ENCODE peak calls at places on chromosome 11, in eight cellular contexts. F is spleen, J is GM12878, D is uterus, R is ovary, A is A549, T is IMR-90, N is GM12891. K is an unnamed sample.

GRCh38 chr11:122578168-122578825 is 77.2 kb upstream of the UBASH3B start:
- DNase-seq in R (no peak), T (no peak), D (no peak), A (no peak), J (no peak), N (no peak), F (no peak), K (no peak)

GRCh38 chr11:35682230-35683195 is 19.9 kb downstream of the TRIM44 start:
- DNase-seq in N (no peak), R (no peak), A (no peak), F (no peak), J (no peak), D (no peak), T (no peak), K (no peak)

GRCh38 chr11:15532432-15532831 is 417.7 kb downstream of the INSC start:
- DNase-seq in N (no peak), R (no peak), D (no peak), A (no peak), J (no peak), T (no peak), F (no peak), K (no peak)

GRCh38 chr11:12287009-12287373 is 90.4 kb upstream of the PARVA start:
- DNase-seq in D (peak), R (no peak), A (peak), F (no peak), N (no peak), T (peak), J (no peak), K (peak)

GRCh38 chr11:124402326-124402922 is 3.6 kb upstream of the OR8B3 start:
- DNase-seq in J (no peak), R (no peak), N (peak), D (no peak), F (no peak), T (peak), A (peak), K (peak)

GRCh38 chr11:117328414-117329010 is 858 bp downstream of the CEP164 start:
- DNase-seq in A (no peak), R (no peak), N (no peak), D (peak), F (peak), J (no peak), T (peak), K (no peak)

GRCh38 chr11:111393096-111393495 is 14.0 kb upstream of the POU2AF1 start:
- DNase-seq in D (no peak), A (no peak), F (no peak), J (no peak), R (no peak), N (no peak), T (no peak), K (no peak)

GRCh38 chr11:71244116-71244815 is 8.1 kb downstream of the SHANK2 start:
- DNase-seq in N (no peak), J (no peak), A (no peak), D (no peak), F (peak), T (peak), R (no peak), K (no peak)

GRCh38 chr11:36048496-36049247 is 104.8 kb downstream of the LDLRAD3 start:
- DNase-seq in N (no peak), D (no peak), J (no peak), R (no peak), T (peak), A (no peak), F (no peak), K (no peak)

GRCh38 chr11:126495281-126495680 is 139.8 kb downstream of the ST3GAL4 start:
- DNase-seq in F (no peak), A (no peak), T (no peak), R (no peak), D (no peak), N (no peak), J (no peak), K (no peak)

GRCh38 chr11:17014321-17014773 is at the start of gene PLEKHA7:
- DNase-seq in T (no peak), F (peak), J (no peak), A (peak), D (no peak), N (peak), R (no peak), K (no peak)
- TF ChIP-seq POLR2A in T (no peak), F (no peak), J (no peak), A (no peak), D (no peak), N (no peak), R (no peak), K (no peak)

GRCh38 chr11:66958232-66958955 is at the start of gene PC:
- DNase-seq in F (peak), A (peak), T (peak), J (peak), N (peak), D (peak), R (peak), K (peak)
- TF ChIP-seq POLR2A in F (peak), A (peak), T (peak), J (peak), N (no peak), D (peak), R (peak), K (peak)

GRCh38 chr11:133956650-133957633 is at the start of gene IGSF9B:
- DNase-seq in F (peak), J (peak), A (peak), D (peak), N (peak), T (peak), R (peak), K (peak)
- TF ChIP-seq POLR2A in F (no peak), J (no peak), A (no peak), D (peak), N (no peak), T (no peak), R (no peak), K (peak)

DNA sequence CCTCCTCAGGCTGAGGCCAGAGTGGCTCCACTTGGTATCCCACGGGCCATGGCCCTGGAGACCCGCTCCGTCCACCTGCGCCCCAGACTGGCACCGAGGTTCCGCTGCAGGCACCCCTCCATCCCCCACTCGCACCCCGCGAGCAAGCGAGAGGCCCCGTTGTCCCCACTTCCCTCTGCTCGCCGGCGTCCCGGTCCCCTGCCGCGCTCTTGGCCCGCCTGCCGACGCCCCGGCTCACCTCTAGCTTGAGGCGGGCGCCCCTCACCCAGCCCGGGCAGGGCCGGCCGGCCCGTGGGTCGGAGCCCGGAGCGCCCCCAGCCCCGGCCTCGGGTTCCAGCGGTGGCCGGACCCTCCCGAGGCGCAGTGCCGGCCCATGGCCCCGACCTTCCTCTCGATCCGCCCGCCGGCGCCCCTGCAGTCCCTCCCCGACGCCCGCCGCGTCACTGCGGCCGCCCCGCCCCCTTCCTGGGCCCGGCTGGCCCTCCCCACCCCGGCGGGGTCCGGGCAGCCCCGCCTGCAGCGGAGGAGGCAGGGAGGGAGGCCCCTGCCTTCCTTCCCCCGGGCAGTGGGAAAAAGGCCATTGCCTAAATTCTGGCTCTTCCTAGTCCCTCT is at the start of gene PITPNM1:
- DNase-seq in J (no peak), T (peak), R (no peak), F (peak), A (peak), D (no peak), N (peak), K (peak)
- TF ChIP-seq POLR2A in J (peak), T (peak), R (peak), F (no peak), A (no peak), D (no peak), N (no peak), K (peak)

DNA sequence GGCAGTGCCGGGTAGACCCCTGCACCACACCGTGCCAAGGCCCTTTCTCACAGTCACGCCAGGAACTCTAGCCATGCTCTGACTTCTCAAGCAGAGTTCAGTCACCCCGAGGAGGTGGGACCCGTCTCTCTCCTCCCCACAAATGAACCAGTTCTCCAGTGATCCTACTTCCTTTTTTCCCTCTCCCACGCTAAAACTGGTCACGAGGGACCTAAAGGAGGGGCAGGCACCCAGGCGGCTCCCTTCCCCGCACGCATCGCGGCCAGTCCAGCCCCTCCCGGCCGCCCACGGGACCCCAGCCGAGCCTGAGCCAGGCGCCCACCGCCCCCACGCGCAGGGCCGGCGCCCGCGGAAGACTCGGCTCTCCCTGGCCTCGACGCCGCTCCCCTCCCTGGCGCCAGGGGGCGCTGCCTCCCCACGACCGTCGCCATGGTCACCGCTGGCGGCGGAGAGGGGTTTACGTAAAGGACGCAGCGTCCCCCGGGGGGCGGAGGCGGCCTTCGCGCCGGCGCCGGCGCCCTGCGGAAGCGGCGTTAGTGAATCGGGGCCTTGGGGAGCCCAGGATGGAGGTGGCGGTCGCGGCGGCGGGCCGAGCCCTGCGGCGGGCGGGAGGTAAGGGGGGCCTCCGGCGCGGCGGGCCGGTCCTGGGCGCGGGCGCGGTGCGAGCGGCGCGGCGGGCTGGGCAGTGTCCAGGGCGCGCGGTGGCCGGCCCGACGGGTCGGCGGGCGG is at the start of gene DAGLA:
- DNase-seq in T (peak), D (peak), A (peak), F (peak), J (no peak), R (peak), N (peak), K (peak)
- TF ChIP-seq POLR2A in T (no peak), D (no peak), A (peak), F (no peak), J (no peak), R (no peak), N (no peak), K (peak)

GRCh38 chr11:41622707-41623359 is 163.4 kb upstream of the LRRC4C start:
- DNase-seq in R (no peak), T (no peak), A (no peak), J (no peak), F (no peak), D (no peak), N (no peak), K (no peak)
- TF ChIP-seq POLR2A in R (no peak), T (no peak), A (no peak), J (no peak), F (no peak), D (no peak), N (no peak), K (no peak)

GRCh38 chr11:103420593-103420992 is 311.4 kb downstream of the DYNC2H1 start:
- DNase-seq in T (peak), A (no peak), D (no peak), R (no peak), F (no peak), J (no peak), N (no peak), K (no peak)

GRCh38 chr11:103413266-103413888 is 304.2 kb downstream of the DYNC2H1 start:
- DNase-seq in D (no peak), J (no peak), A (no peak), N (no peak), T (peak), F (no peak), R (no peak), K (no peak)

GRCh38 chr11:103418014-103418413 is 308.8 kb downstream of the DYNC2H1 start:
- DNase-seq in J (no peak), A (no peak), N (no peak), T (no peak), R (no peak), F (no peak), D (no peak), K (no peak)
- TF ChIP-seq POLR2A in J (no peak), A (no peak), N (no peak), T (no peak), R (no peak), F (no peak), D (no peak), K (no peak)

GRCh38 chr11:64333556-64333955 is 6.4 kb upstream of the CCDC88B start:
- DNase-seq in A (no peak), J (no peak), F (no peak), D (no peak), T (no peak), N (no peak), R (no peak), K (no peak)

GRCh38 chr11:64337538-64338249 is 2.3 kb upstream of the CCDC88B start:
- DNase-seq in N (no peak), F (no peak), T (no peak), D (no peak), J (no peak), A (no peak), R (no peak), K (no peak)

GRCh38 chr11:64330888-64331287 is 9.1 kb upstream of the CCDC88B start:
- DNase-seq in N (no peak), J (no peak), A (no peak), F (no peak), D (no peak), R (no peak), T (no peak), K (no peak)

GRCh38 chr11:64331569-64332371 is 8.2 kb upstream of the CCDC88B start:
- DNase-seq in F (peak), N (peak), J (peak), D (peak), R (peak), A (peak), T (peak), K (peak)

DNA sequence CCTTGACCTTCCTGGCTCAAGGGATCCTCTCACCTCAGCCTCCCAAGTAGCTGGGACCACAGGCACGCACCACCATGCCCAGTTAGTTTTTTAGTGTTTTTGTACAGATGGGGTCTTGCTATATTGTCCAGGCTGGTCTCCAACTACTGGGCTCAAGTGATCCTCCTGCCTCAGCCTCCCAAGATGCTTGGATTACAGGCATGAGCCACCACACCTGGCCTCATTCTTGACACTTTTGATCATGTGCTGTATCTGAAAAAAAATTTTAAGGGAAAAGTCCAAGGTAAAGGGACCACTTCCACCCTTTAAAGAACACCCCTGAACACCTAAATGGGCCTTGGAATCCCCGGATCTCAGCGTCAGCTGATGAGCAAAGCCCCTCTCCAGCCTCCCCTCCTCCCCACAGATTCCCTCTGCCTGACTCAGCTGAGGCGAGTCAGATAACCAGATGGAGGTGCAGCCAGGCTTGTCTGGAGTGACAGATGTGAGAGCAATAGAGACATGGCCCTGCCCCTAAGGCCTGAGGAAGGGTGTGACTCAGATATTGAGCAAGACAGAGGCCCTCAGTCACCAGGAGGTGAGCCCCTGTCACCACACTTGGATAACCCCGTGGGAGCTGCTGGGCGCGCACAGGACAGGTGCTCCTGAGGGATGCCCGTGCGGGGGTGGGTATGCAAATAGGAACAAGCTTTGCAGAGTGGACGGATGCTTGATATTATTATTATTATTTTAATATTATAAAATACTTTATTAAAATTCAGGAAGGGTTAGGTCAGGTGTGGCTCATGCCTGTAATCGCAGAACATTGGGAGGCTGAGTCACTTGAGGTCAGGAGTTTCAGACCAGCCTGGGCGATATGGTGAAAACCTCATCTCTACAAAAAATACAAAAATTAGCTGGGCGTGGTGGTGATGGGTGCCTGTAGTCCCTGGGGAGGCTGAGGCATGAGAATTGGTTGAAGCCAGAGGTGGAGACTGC is 5.0 kb upstream of the CCDC88B start:
- DNase-seq in F (no peak), R (no peak), A (peak), J (peak), D (no peak), T (peak), N (peak), K (peak)
- TF ChIP-seq POLR2A in F (no peak), R (no peak), A (no peak), J (no peak), D (no peak), T (no peak), N (no peak), K (no peak)

GRCh38 chr11:43879789-43880639 is 617 bp upstream of the ALKBH3 start:
- DNase-seq in A (no peak), J (no peak), T (no peak), N (no peak), R (no peak), D (no peak), F (no peak), K (no peak)

GRCh38 chr11:43874738-43875137 is 5.9 kb upstream of the ALKBH3 start:
- DNase-seq in F (no peak), D (no peak), R (no peak), J (no peak), N (no peak), A (no peak), T (no peak), K (no peak)

DNA sequence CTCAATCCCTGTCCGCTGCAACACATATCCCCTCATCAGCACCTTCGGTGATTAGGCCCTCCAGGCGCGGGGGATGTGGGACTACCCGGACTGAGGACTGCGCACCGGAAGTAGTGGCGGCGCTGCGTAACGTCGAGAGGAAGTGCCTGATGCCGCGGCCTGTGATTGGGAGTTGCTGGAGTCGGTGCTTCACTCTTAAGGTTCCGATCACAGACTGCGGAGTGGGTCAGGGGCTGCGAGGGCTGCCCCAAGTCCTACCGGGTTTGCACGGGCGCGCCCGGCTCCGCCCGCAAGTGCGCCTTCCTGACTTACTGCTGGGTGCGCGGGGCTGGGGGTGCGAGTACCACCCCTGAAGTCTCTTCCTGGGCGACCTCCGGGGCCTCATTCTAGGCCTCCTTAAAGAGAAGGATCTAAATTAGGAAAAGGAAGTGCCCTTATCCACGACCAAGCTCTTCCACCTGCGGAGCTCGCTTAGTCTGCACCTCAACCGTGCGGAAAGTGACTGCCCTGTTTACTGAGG is at the start of gene ALKBH3:
- DNase-seq in T (peak), R (peak), D (peak), J (peak), F (peak), N (peak), A (peak), K (peak)
- TF ChIP-seq POLR2A in T (no peak), R (peak), D (no peak), J (peak), F (no peak), N (peak), A (peak), K (peak)

K was measured in H54.